ENCODE peak calls at places on chromosomes 16 and 17, in five cellular contexts. L is RPMI8226; N is amniotic epithelial cell; E is effector CD4-positive, alpha-beta T cell; F is NCI-H1105 treated with DMSO at 0.1 percent for 48 hours. Y is an unnamed sample.

GRCh38 chr16:10740000-10740844 is 3.4 kb upstream of the NUBP1 start:
- DNase-seq in F (no peak), N (no peak), L (no peak), E (no peak), Y (no peak)

GRCh38 chr16:81964808-81965207 is 46.5 kb downstream of the SDR42E1 start:
- DNase-seq in E (no peak), F (no peak), L (no peak), N (no peak), Y (no peak)

GRCh38 chr16:27450836-27451341 is 48.9 kb downstream of the IL21R start:
- DNase-seq in L (peak), N (peak), F (no peak), E (no peak), Y (peak)

GRCh38 chr16:47726031-47726675 is 265.0 kb downstream of the PHKB start:
- DNase-seq in N (peak), L (no peak), E (no peak), F (no peak), Y (peak)

GRCh38 chr17:78643326-78643725 is 66.1 kb upstream of the DNAH17 start:
- DNase-seq in N (no peak), L (no peak), F (no peak), E (no peak), Y (no peak)

GRCh38 chr16:47230296-47230695 is 86.6 kb upstream of the NETO2 start:
- DNase-seq in F (no peak), E (no peak), N (no peak), L (no peak), Y (no peak)

GRCh38 chr16:87226926-87227650 is 90.1 kb downstream of the C16orf95 start:
- DNase-seq in N (peak), L (no peak), E (no peak), F (no peak), Y (peak)

GRCh38 chr17:5780476-5780875 is 196.2 kb upstream of the NLRP1 start:
- DNase-seq in N (no peak), F (no peak), L (no peak), E (no peak), Y (peak)

GRCh38 chr16:987846-988245 is 6.3 kb downstream of the SOX8 start:
- DNase-seq in L (no peak), E (no peak), F (no peak), N (no peak), Y (no peak)

GRCh38 chr17:1783834-1784611 is 22.2 kb downstream of the SERPINF1 start:
- DNase-seq in N (peak), E (no peak), L (peak), F (peak), Y (peak)

GRCh38 chr17:29682054-29682453 is 59.3 kb upstream of the CORO6 start:
- DNase-seq in F (no peak), L (peak), E (no peak), N (no peak), Y (peak)

GRCh38 chr17:58822148-58823050 is 66.7 kb downstream of the PPM1E start:
- DNase-seq in E (no peak), L (no peak), F (peak), N (no peak), Y (no peak)

GRCh38 chr16:69892378-69892777 is 58.8 kb upstream of the CLEC18A start:
- DNase-seq in N (no peak), L (no peak), E (no peak), F (no peak), Y (no peak)

GRCh38 chr17:9936075-9936474 is 31.0 kb upstream of the RCVRN start:
- DNase-seq in F (no peak), L (no peak), N (no peak), E (no peak), Y (no peak)

GRCh38 chr16:2288701-2289100 is 20.8 kb upstream of the RNPS1 start:
- DNase-seq in L (no peak), N (no peak), E (no peak), F (no peak), Y (no peak)

GRCh38 chr17:50297407-50297865 is 23.2 kb downstream of the TMEM92 start:
- DNase-seq in F (peak), L (peak), E (peak), N (peak), Y (peak)

GRCh38 chr17:71085238-71086033 is 916.1 kb downstream of the KCNJ2 start:
- DNase-seq in F (peak), E (no peak), L (peak), N (peak), Y (no peak)

GRCh38 chr17:32936894-32937500 is 9.0 kb downstream of the TMEM98 start:
- DNase-seq in L (peak), E (peak), F (peak), N (peak), Y (peak)

GRCh38 chr17:32903774-32904673 is 23.9 kb upstream of the TMEM98 start:
- DNase-seq in E (no peak), N (no peak), L (no peak), F (no peak), Y (no peak)

GRCh38 chr17:44901323-44901965 is 2.2 kb upstream of the EFTUD2 start:
- DNase-seq in L (no peak), F (no peak), N (peak), E (no peak), Y (peak)

GRCh38 chr16:48172682-48173081 is 16.9 kb upstream of the ABCC12 start:
- DNase-seq in L (no peak), E (no peak), N (no peak), F (no peak), Y (no peak)

GRCh38 chr17:51085150-51085805 is 35.4 kb downstream of the SPAG9 start:
- DNase-seq in L (no peak), N (peak), E (no peak), F (no peak), Y (peak)

GRCh38 chr17:78674595-78675315 is 97.6 kb upstream of the DNAH17 start:
- DNase-seq in F (peak), N (no peak), L (no peak), E (no peak), Y (no peak)

GRCh38 chr16:57512296-57513001 is 23.9 kb downstream of the CCDC102A start:
- DNase-seq in E (no peak), F (no peak), N (no peak), L (no peak), Y (no peak)

GRCh38 chr16:89661215-89661614 is 3.6 kb downstream of the SPATA33 start:
- DNase-seq in F (no peak), N (no peak), L (no peak), E (no peak), Y (no peak)

GRCh38 chr17:48131216-48131824 is 23.8 kb downstream of the SNX11 start:
- DNase-seq in L (peak), E (peak), N (peak), F (peak), Y (peak)

GRCh38 chr17:77720946-77721822 is 237.3 kb upstream of the TNRC6C start:
- DNase-seq in E (no peak), F (no peak), N (no peak), L (no peak), Y (no peak)

GRCh38 chr16:79721186-79721745 is 120.7 kb upstream of the MAF start:
- DNase-seq in N (no peak), F (no peak), L (no peak), E (no peak), Y (no peak)

GRCh38 chr16:66248096-66248495 is 118.4 kb upstream of the CDH5 start:
- DNase-seq in F (peak), N (peak), L (no peak), E (no peak), Y (peak)

GRCh38 chr17:80864751-80865150 is 126.9 kb upstream of the CHMP6 start:
- DNase-seq in E (no peak), N (no peak), F (no peak), L (no peak), Y (no peak)

GRCh38 chr16:82682757-82683156 is 56.0 kb downstream of the CDH13 start:
- DNase-seq in L (no peak), N (no peak), F (no peak), E (no peak), Y (no peak)

GRCh38 chr16:5064915-5065314 is 841 bp downstream of the C16orf89 start:
- DNase-seq in L (peak), E (no peak), F (peak), N (no peak), Y (peak)

GRCh38 chr16:88074041-88074440 is 122.8 kb downstream of the BANP start:
- DNase-seq in L (no peak), N (no peak), E (no peak), F (no peak), Y (no peak)

GRCh38 chr16:50038756-50039529 is 13.9 kb downstream of the CNEP1R1 start:
- DNase-seq in E (no peak), F (no peak), N (no peak), L (peak), Y (no peak)

GRCh38 chr17:354651-355556 is 2.3 kb upstream of the RPH3AL start:
- DNase-seq in N (no peak), F (no peak), E (no peak), L (no peak), Y (no peak)

Y was measured in iris pigment epithelial cell.